ENCODE peak calls at places on chromosomes 3 and 15, in ten cellular contexts. H, Z, P, E, Q, B, K, D, C and G are unnamed samples. For H3K36me3, the result is how much of the 10 kb centered on the place peaks cover.

GRCh38 chr15:31303434-31304073 is 23.1 kb upstream of the KLF13 start:
- DNase-seq in H (peak), Z (no peak), P (no peak), E (peak), Q (no peak), B (no peak), K (peak), D (no peak), C (no peak), G (no peak)

GRCh38 chr15:89163271-89164055 is 57.9 kb downstream of the RLBP1 start:
- DNase-seq in H (no peak), Z (peak), P (peak), E (peak), Q (no peak), B (no peak), K (no peak), D (no peak), C (no peak), G (no peak)

GRCh38 chr3:188946837-188947236 is 224.9 kb upstream of the TPRG1 start:
- DNase-seq in H (no peak), Z (no peak), P (no peak), E (no peak), Q (no peak), B (peak), K (no peak), D (no peak), C (no peak), G (no peak)

GRCh38 chr3:72523409-72524172 is 324.7 kb downstream of the SHQ1 start:
- DNase-seq in H (peak), Z (no peak), P (no peak), E (peak), Q (no peak), B (no peak), K (no peak), D (no peak), C (no peak), G (no peak)

GRCh38 chr3:159266779-159267178 is 464.9 kb downstream of the MFSD1 start:
- DNase-seq in H (peak), Z (peak), P (peak), E (no peak), Q (no peak), B (no peak), K (peak), D (no peak), C (peak), G (no peak)

GRCh38 chr15:83435782-83436181 is 11.4 kb upstream of the SH3GL3 start:
- DNase-seq in H (peak), Z (no peak), P (no peak), E (no peak), Q (no peak), B (no peak), K (no peak), D (no peak), C (no peak), G (no peak)

GRCh38 chr3:16508591-16508995 is 4.9 kb downstream of the RFTN1 start:
- DNase-seq in H (no peak), Z (no peak), P (no peak), E (no peak), Q (no peak), B (peak), K (no peak), D (no peak), C (no peak), G (peak)

GRCh38 chr3:134618473-134618860 is 32.4 kb downstream of the KY start:
- DNase-seq in H (no peak), Z (no peak), P (no peak), E (no peak), Q (no peak), B (no peak), K (peak), D (no peak), C (no peak), G (no peak)

GRCh38 chr15:98321916-98322315 is 326.4 kb upstream of the IGF1R start:
- DNase-seq in H (no peak), Z (no peak), P (peak), E (no peak), Q (no peak), B (no peak), K (no peak), D (no peak), C (no peak), G (no peak)

GRCh38 chr3:43742935-43743334 is 52.2 kb downstream of the ABHD5 start:
- DNase-seq in H (no peak), Z (no peak), P (no peak), E (no peak), Q (no peak), B (no peak), K (peak), D (no peak), C (peak), G (peak)

GRCh38 chr15:99212401-99212800 is 37.0 kb downstream of the TTC23 start:
- DNase-seq in H (no peak), Z (no peak), P (peak), E (no peak), Q (no peak), B (peak), K (no peak), D (no peak), C (peak), G (peak)

GRCh38 chr15:22933641-22934061 is 46.5 kb downstream of the CYFIP1 start:
- DNase-seq in H (peak), Z (no peak), P (peak), E (no peak), Q (no peak), B (peak), K (no peak), D (no peak), C (peak), G (no peak)

GRCh38 chr15:39239562-39239961 is 341.3 kb upstream of the THBS1 start:
- DNase-seq in H (no peak), Z (no peak), P (no peak), E (no peak), Q (peak), B (peak), K (no peak), D (no peak), C (peak), G (no peak)

DNA sequence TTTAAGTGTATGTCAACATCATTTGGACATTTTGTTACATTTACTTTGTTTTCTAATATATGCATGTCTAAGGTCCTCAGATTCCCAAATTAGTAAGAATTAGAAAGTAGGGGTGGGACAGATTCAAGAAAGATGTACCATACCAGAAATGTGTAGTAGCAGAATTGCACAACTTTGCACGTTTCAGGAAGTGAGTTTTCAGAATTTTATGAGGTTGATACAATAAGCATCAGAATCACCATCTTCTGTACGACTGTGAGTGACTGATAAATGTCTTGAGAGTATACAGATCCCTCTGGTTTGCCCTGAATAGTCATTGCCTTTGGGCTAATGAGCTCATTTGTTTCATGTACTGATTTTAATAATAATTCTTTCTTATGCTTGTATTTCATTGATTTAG is 9.3 kb downstream of the ARIH2 start:
- DNase-seq in H (no peak), Z (no peak), P (peak), E (no peak), Q (no peak), B (no peak), K (no peak), D (no peak), C (no peak), G (no peak)
- H3K36me3 ChIP-seq in H (half or more), Z (under half), P (under half), E (under half), Q (under half), B (under half), K (half or more), D (under half), C (under half), G (under half)

GRCh38 chr3:52487788-52488691 is 7.1 kb upstream of the STAB1 start:
- DNase-seq in H (no peak), Z (no peak), P (no peak), E (no peak), Q (no peak), B (no peak), K (no peak), D (no peak), C (no peak), G (no peak)
- H3K36me3 ChIP-seq in H (under half), Z (half or more), P (under half), E (under half), Q (half or more), B (half or more), K (half or more), D (under half), C (half or more), G (under half)

GRCh38 chr3:48963591-48963990 is 26.4 kb upstream of the P4HTM start:
- DNase-seq in H (no peak), Z (no peak), P (no peak), E (no peak), Q (no peak), B (no peak), K (no peak), D (no peak), C (no peak), G (no peak)

GRCh38 chr3:48962340-48962739 is 27.7 kb upstream of the P4HTM start:
- DNase-seq in H (no peak), Z (no peak), P (no peak), E (no peak), Q (no peak), B (no peak), K (peak), D (no peak), C (no peak), G (no peak)

GRCh38 chr3:48960841-48961413 is 29.1 kb upstream of the P4HTM start:
- DNase-seq in H (peak), Z (no peak), P (no peak), E (no peak), Q (no peak), B (no peak), K (peak), D (no peak), C (no peak), G (no peak)

GRCh38 chr3:48966367-48966766 is 23.7 kb upstream of the P4HTM start:
- DNase-seq in H (no peak), Z (no peak), P (no peak), E (no peak), Q (no peak), B (no peak), K (no peak), D (no peak), C (peak), G (no peak)

GRCh38 chr3:48962939-48963338 is 27.1 kb upstream of the P4HTM start:
- DNase-seq in H (no peak), Z (no peak), P (no peak), E (no peak), Q (no peak), B (no peak), K (peak), D (no peak), C (no peak), G (no peak)
- H3K36me3 ChIP-seq in H (under half), Z (under half), P (under half), E (under half), Q (under half), B (under half), K (half or more), D (under half), C (under half), G (under half)

GRCh38 chr15:59152694-59153450 is 47.9 kb downstream of the CCNB2 start:
- DNase-seq in H (no peak), Z (no peak), P (no peak), E (no peak), Q (no peak), B (no peak), K (no peak), D (no peak), C (no peak), G (no peak)
- H3K36me3 ChIP-seq in H (under half), Z (under half), P (under half), E (under half), Q (under half), B (under half), K (under half), D (under half), C (under half), G (under half)

DNA sequence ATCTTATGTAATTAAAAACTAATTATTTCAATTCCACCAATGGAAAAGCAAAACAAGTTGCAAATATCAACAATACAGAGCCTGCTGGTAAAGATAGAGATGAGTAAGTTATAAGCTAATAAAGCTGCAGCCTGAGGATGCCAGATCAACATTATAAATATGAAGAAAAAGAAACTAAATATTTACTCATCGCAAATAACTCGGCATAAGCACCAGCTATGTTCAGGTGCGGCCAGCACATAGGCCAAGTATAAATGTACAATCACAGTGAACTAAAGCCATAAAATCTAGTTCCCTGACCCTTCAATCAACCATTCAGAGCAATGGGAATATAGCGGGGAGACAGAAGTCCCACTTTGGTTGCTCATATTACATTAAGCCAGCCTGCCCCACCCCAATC is 7.7 kb upstream of the RSL24D1 start:
- DNase-seq in H (no peak), Z (no peak), P (no peak), E (no peak), Q (no peak), B (no peak), K (no peak), D (no peak), C (no peak), G (no peak)
- H3K36me3 ChIP-seq in H (under half), Z (under half), P (under half), E (under half), Q (under half), B (under half), K (under half), D (under half), C (under half), G (under half)

GRCh38 chr3:190574473-190574872 is 60.6 kb downstream of the IL1RAP start:
- DNase-seq in H (no peak), Z (no peak), P (no peak), E (no peak), Q (no peak), B (no peak), K (no peak), D (no peak), C (no peak), G (no peak)

GRCh38 chr3:190575441-190576190 is 61.7 kb downstream of the IL1RAP start:
- DNase-seq in H (no peak), Z (no peak), P (no peak), E (no peak), Q (no peak), B (no peak), K (no peak), D (no peak), C (no peak), G (no peak)

GRCh38 chr3:190580443-190580842 is 66.6 kb downstream of the IL1RAP start:
- DNase-seq in H (no peak), Z (no peak), P (no peak), E (no peak), Q (no peak), B (no peak), K (no peak), D (no peak), C (no peak), G (no peak)

GRCh38 chr3:190579514-190580137 is 65.7 kb downstream of the IL1RAP start:
- DNase-seq in H (no peak), Z (no peak), P (peak), E (no peak), Q (no peak), B (no peak), K (no peak), D (no peak), C (no peak), G (no peak)

GRCh38 chr3:190577225-190577624 is 63.3 kb downstream of the IL1RAP start:
- DNase-seq in H (no peak), Z (no peak), P (no peak), E (no peak), Q (no peak), B (no peak), K (no peak), D (no peak), C (no peak), G (no peak)
- H3K36me3 ChIP-seq in H (under half), Z (under half), P (under half), E (under half), Q (under half), B (under half), K (under half), D (under half), C (under half), G (under half)

DNA sequence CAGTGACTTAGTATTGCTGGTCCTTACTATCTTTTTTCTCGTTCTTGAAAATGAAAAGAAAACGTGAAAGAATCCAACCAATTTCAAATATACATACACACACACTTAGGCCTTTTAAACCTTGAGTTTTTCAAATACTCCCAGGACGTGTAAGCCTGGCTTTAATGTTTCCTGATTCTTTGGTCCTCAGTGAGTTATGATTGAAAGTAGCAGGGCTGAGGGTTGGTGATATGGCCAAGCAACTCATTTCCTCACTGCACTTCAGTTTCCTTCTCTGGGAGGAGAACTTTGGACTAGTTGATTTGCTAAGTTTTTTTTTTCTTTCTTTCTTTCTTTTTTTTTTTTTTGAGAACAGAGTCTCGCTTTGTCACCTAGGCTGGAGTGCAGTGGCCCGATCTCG is 34.6 kb downstream of the CHD2 start:
- DNase-seq in H (no peak), Z (no peak), P (no peak), E (no peak), Q (no peak), B (no peak), K (no peak), D (no peak), C (no peak), G (no peak)
- H3K36me3 ChIP-seq in H (half or more), Z (half or more), P (half or more), E (under half), Q (under half), B (under half), K (half or more), D (half or more), C (half or more), G (half or more)

GRCh38 chr3:196800742-196801141 is 61.1 kb downstream of the PAK2 start:
- DNase-seq in H (no peak), Z (no peak), P (peak), E (no peak), Q (no peak), B (no peak), K (no peak), D (no peak), C (no peak), G (no peak)

GRCh38 chr3:196803891-196804468 is 63.7 kb upstream of the SENP5 start:
- DNase-seq in H (no peak), Z (no peak), P (no peak), E (no peak), Q (no peak), B (no peak), K (no peak), D (no peak), C (no peak), G (no peak)

DNA sequence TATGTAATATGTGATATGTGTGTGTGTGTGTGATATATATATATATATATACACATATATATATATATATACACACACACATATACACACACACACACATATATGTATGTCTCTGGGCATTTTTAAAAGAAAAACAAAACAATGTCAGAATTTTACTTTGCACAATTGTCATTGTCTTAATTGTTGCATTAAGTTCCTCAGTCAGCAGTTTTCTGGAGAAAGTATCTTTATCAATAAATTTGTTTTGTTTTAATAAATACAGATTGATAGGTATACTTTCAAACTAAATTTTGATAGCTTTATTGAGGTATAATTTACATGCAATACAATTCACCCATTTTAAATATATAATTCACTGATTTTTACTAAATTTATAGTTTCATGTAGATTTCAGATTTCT is 62.9 kb upstream of the SENP5 start:
- DNase-seq in H (no peak), Z (no peak), P (no peak), E (no peak), Q (no peak), B (no peak), K (no peak), D (no peak), C (no peak), G (no peak)
- H3K36me3 ChIP-seq in H (half or more), Z (under half), P (under half), E (under half), Q (under half), B (under half), K (half or more), D (under half), C (under half), G (under half)

GRCh38 chr15:64857421-64857820 is 15.7 kb downstream of the PLEKHO2 start:
- DNase-seq in H (no peak), Z (no peak), P (no peak), E (peak), Q (no peak), B (peak), K (no peak), D (no peak), C (peak), G (peak)
- H3K36me3 ChIP-seq in H (under half), Z (under half), P (under half), E (under half), Q (under half), B (half or more), K (half or more), D (under half), C (half or more), G (under half)